ENCODE peak calls at places on chromosomes 16 and 17, in eight cellular contexts. M, A, D, S, K, L, G and X are unnamed samples.

GRCh38 chr17:40177275-40177874 is at the start of gene RAPGEFL1:
- DNase-seq in M (no peak), A (no peak), D (peak; percentile 31), S (peak; percentile 75), K (peak; percentile 95), L (no peak), G (peak; percentile 74), X (peak; percentile 89)

GRCh38 chr16:8720967-8721692 is 46.7 kb downstream of the ABAT start:
- DNase-seq in M (no peak), A (no peak), D (no peak), S (no peak), K (no peak), L (no peak), G (no peak), X (no peak)

GRCh38 chr16:27244363-27244755 is 24.2 kb downstream of the NSMCE1 start:
- DNase-seq in M (no peak), A (no peak), D (no peak), S (no peak), K (peak; percentile 74), L (no peak), G (no peak), X (no peak)

GRCh38 chr16:13940397-13940933 is 20.5 kb downstream of the ERCC4 start:
- DNase-seq in M (peak; percentile 41), A (no peak), D (no peak), S (no peak), K (no peak), L (no peak), G (no peak), X (no peak)

GRCh38 chr17:62017496-62017895 is 47.6 kb downstream of the MED13 start:
- DNase-seq in M (no peak), A (peak; percentile 4), D (peak; percentile 40), S (no peak), K (no peak), L (no peak), G (no peak), X (peak; percentile 6)

GRCh38 chr17:75110307-75110937 is 653 bp downstream of the ARMC7 start:
- DNase-seq in M (no peak), A (no peak), D (no peak), S (peak; percentile 23), K (no peak), L (peak; percentile 43), G (no peak), X (peak; percentile 35)

GRCh38 chr17:53630115-53630514 is 192.6 kb upstream of the KIF2B start:
- DNase-seq in M (no peak), A (no peak), D (no peak), S (no peak), K (no peak), L (no peak), G (no peak), X (no peak)

GRCh38 chr16:50924759-50925545 is 183.1 kb downstream of the CYLD start:
- DNase-seq in M (no peak), A (no peak), D (no peak), S (no peak), K (peak; percentile 48), L (no peak), G (no peak), X (no peak)

GRCh38 chr16:69097425-69097824 is 8.0 kb upstream of the HAS3 start:
- DNase-seq in M (no peak), A (no peak), D (no peak), S (no peak), K (no peak), L (no peak), G (no peak), X (no peak)

GRCh38 chr16:65343556-65343955 is 221.7 kb upstream of the CDH11 start:
- DNase-seq in M (no peak), A (no peak), D (peak; percentile 7), S (no peak), K (no peak), L (no peak), G (no peak), X (no peak)
- TF ChIP-seq CTCF in M (no peak), A (no peak), D (no peak), S (no peak), K (no peak), L (no peak), G (no peak), X (no peak)

GRCh38 chr16:81937305-81938038 is 73.8 kb downstream of the SDR42E1 start:
- DNase-seq in M (no peak), A (no peak), D (no peak), S (no peak), K (no peak), L (no peak), G (no peak), X (no peak)

GRCh38 chr16:81939164-81940067 is 71.9 kb downstream of the SDR42E1 start:
- DNase-seq in M (no peak), A (no peak), D (no peak), S (peak; percentile 26), K (no peak), L (no peak), G (no peak), X (no peak)

GRCh38 chr16:81945665-81946064 is 65.6 kb downstream of the SDR42E1 start:
- DNase-seq in M (no peak), A (peak; percentile 47), D (peak; percentile 31), S (no peak), K (no peak), L (no peak), G (no peak), X (peak; percentile 13)

GRCh38 chr16:81938331-81939163 is 72.7 kb downstream of the SDR42E1 start:
- DNase-seq in M (no peak), A (no peak), D (no peak), S (no peak), K (no peak), L (no peak), G (no peak), X (no peak)

GRCh38 chr16:81940781-81941560 is 70.3 kb downstream of the SDR42E1 start:
- DNase-seq in M (peak; percentile 47), A (peak; percentile 24), D (peak; percentile 69), S (no peak), K (no peak), L (no peak), G (no peak), X (peak; percentile 75)
- TF ChIP-seq CTCF in M (peak; percentile 57), A (peak; percentile 52), D (peak; percentile 41), S (peak; percentile 52), K (no peak), L (peak; percentile 65), G (peak; percentile 52), X (peak; percentile 54)

GRCh38 chr17:58094118-58094517 is 10.9 kb downstream of the DYNLL2 start:
- DNase-seq in M (no peak), A (no peak), D (no peak), S (no peak), K (no peak), L (no peak), G (no peak), X (no peak)

GRCh38 chr17:58097384-58098088 is 14.3 kb downstream of the DYNLL2 start:
- DNase-seq in M (no peak), A (no peak), D (no peak), S (no peak), K (no peak), L (no peak), G (no peak), X (no peak)

GRCh38 chr17:58092797-58093385 is 9.7 kb downstream of the DYNLL2 start:
- DNase-seq in M (no peak), A (no peak), D (no peak), S (no peak), K (no peak), L (no peak), G (no peak), X (no peak)

GRCh38 chr17:58100506-58100905 is 17.3 kb downstream of the DYNLL2 start:
- DNase-seq in M (no peak), A (no peak), D (no peak), S (no peak), K (no peak), L (no peak), G (no peak), X (no peak)

DNA sequence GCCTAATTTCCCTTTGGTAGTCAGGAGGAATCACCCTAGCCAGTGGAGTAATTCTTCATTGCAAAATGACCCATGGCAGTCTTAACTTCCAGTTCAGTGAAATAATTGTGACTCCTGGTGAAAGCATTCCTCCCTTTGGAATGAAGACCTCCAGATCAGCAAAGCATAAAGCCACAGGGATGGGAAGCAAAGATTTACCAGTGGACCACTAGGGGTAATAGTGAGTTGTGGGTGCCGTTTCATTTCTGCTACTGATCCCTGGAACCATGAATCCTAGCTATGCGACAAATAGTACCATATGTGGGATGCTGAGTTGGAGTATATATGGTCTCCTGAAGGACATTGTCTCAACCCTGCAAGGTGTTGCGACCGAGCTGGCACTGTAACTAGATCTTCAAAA is 13.7 kb downstream of the DYNLL2 start:
- DNase-seq in M (no peak), A (no peak), D (no peak), S (no peak), K (no peak), L (no peak), G (no peak), X (no peak)
- TF ChIP-seq CTCF in M (no peak), A (peak; percentile 13), D (peak; percentile 10), S (peak; percentile 26), K (no peak), L (peak; percentile 43), G (no peak), X (no peak)

GRCh38 chr17:82107341-82107860 is 9.4 kb upstream of the FASN start:
- DNase-seq in M (peak; percentile 43), A (no peak), D (no peak), S (no peak), K (no peak), L (peak; percentile 52), G (no peak), X (no peak)
- TF ChIP-seq CTCF in M (peak; percentile 55), A (peak; percentile 30), D (no peak), S (no peak), K (no peak), L (peak; percentile 65), G (no peak), X (peak; percentile 23)

GRCh38 chr16:89460556-89460955 is 29.8 kb downstream of the ANKRD11 start:
- DNase-seq in M (no peak), A (no peak), D (no peak), S (no peak), K (no peak), L (no peak), G (no peak), X (no peak)
- TF ChIP-seq CTCF in M (no peak), A (no peak), D (no peak), S (no peak), K (no peak), L (no peak), G (no peak), X (no peak)

GRCh38 chr17:52297230-52298010 is 138.9 kb upstream of the CA10 start:
- DNase-seq in M (peak; percentile 5), A (no peak), D (no peak), S (no peak), K (no peak), L (no peak), G (no peak), X (no peak)
- TF ChIP-seq CTCF in M (no peak), A (no peak), D (no peak), S (no peak), K (no peak), L (peak; percentile 50), G (peak; percentile 19), X (no peak)